ENCODE peak calls at places on chromosomes 11 and 22, in seven cellular contexts. Y is body of pancreas, T is DND-41, E is stomach, G is fibroblast of mammary gland, S is H7, C is AG10803. I is an unnamed sample.

GRCh38 chr22:22818861-22819855 is 68.5 kb upstream of the IGLL5 start:
- DNase-seq in G (no peak), E (no peak), T (peak; percentile 82), C (no peak), S (peak; percentile 56), Y (no peak), I (peak; percentile 79)

GRCh38 chr22:27588273-27588672 is 213.3 kb downstream of the MN1 start:
- DNase-seq in S (no peak), T (no peak), E (peak; percentile 42), G (no peak), Y (peak; percentile 48), C (no peak), I (no peak)

GRCh38 chr11:132289590-132290256 is 919.3 kb downstream of the NTM start:
- DNase-seq in Y (no peak), E (no peak), T (no peak), C (no peak), G (no peak), S (no peak), I (peak; percentile 37)

GRCh38 chr11:58502004-58502403 is 5.9 kb downstream of the OR5B21 start:
- DNase-seq in C (no peak), T (no peak), E (no peak), S (no peak), G (no peak), Y (no peak), I (no peak)

GRCh38 chr22:35961480-35961902 is 67.1 kb downstream of the RBFOX2 start:
- DNase-seq in E (no peak), S (peak; percentile 44), C (peak; percentile 82), Y (no peak), T (no peak), G (peak; percentile 76), I (no peak)

GRCh38 chr22:22836635-22837034 is 51.0 kb upstream of the IGLL5 start:
- DNase-seq in Y (no peak), C (peak; percentile 3), T (no peak), S (no peak), G (peak; percentile 25), E (no peak), I (no peak)

GRCh38 chr11:123525072-123525471 is 95.0 kb downstream of the GRAMD1B start:
- DNase-seq in C (no peak), Y (no peak), E (no peak), S (peak; percentile 53), T (no peak), G (no peak), I (no peak)

GRCh38 chr11:99256614-99257013 is 235.9 kb downstream of the CNTN5 start:
- DNase-seq in E (no peak), G (no peak), S (no peak), C (no peak), Y (no peak), T (no peak), I (no peak)

GRCh38 chr11:4197112-4197511 is 102.5 kb downstream of the RRM1 start:
- DNase-seq in Y (no peak), S (no peak), E (no peak), G (no peak), C (no peak), T (no peak), I (no peak)

DNA sequence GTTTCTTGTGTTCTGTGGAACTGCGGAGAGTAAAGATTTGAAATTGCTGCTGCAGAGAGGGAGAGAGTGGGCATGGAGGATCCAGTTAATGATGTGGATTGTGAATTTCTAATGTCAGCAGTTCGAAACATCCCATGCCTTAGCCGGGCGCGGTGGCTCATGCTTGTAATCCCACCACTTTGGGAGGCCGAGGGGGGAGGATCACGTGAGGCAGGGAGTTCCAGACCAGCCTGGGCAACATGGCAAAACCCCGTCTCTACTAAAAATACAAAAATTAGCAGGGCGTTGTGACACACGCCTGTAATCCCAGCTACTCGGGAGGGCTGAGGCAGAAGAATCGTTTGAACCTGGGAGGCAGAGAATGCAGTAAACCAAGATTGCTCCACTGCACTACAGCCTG is 1.1 kb upstream of the CAVIN3 start:
- DNase-seq in C (no peak), S (no peak), Y (no peak), T (no peak), G (peak; percentile 21), E (no peak), I (no peak)
- H3K4me3 ChIP-seq in C (peak overlapping the region; percentile 87), S (peak overlapping the region; percentile 86), Y (no peak overlapping the region), T (no peak overlapping the region), G (peak overlapping the region; percentile 88), E (peak overlapping the region; percentile 70), I (no peak overlapping the region)

GRCh38 chr22:41578818-41579217 is 10.8 kb downstream of the PMM1 start:
- DNase-seq in C (no peak), S (peak; percentile 37), T (no peak), E (no peak), Y (no peak), G (no peak), I (no peak)

GRCh38 chr22:41576877-41577276 is 12.8 kb downstream of the PMM1 start:
- DNase-seq in G (peak; percentile 55), C (peak; percentile 40), S (peak; percentile 95), T (peak; percentile 46), Y (peak; percentile 57), E (peak; percentile 60), I (peak; percentile 64)

GRCh38 chr22:41579997-41580355 is 9.7 kb downstream of the PMM1 start:
- DNase-seq in C (no peak), G (no peak), Y (no peak), T (no peak), S (no peak), E (no peak), I (no peak)

GRCh38 chr22:41578114-41578513 is 11.5 kb downstream of the PMM1 start:
- DNase-seq in S (peak; percentile 29), E (no peak), C (no peak), G (no peak), Y (no peak), T (no peak), I (no peak)

GRCh38 chr22:41579297-41579996 is 10.2 kb downstream of the PMM1 start:
- DNase-seq in Y (no peak), E (no peak), C (no peak), G (no peak), S (peak; percentile 33), T (no peak), I (no peak)
- H3K4me3 ChIP-seq in Y (no peak overlapping the region), E (no peak overlapping the region), C (no peak overlapping the region), G (no peak overlapping the region), S (no peak overlapping the region), T (no peak overlapping the region), I (no peak overlapping the region)

GRCh38 chr11:65436412-65437032 is 13.9 kb downstream of the NEAT1 start:
- DNase-seq in T (no peak), S (no peak), E (peak; percentile 24), G (peak; percentile 42), C (peak; percentile 37), Y (no peak), I (no peak)
- H3K4me3 ChIP-seq in T (no peak overlapping the region), S (no peak overlapping the region), E (no peak overlapping the region), G (no peak overlapping the region), C (peak overlapping the region; percentile 26), Y (no peak overlapping the region), I (no peak overlapping the region)

GRCh38 chr11:120511116-120511803 is at the start of gene GRIK4:
- DNase-seq in C (peak; percentile 54), G (peak; percentile 52), T (peak; percentile 39), E (peak; percentile 87), S (peak; percentile 98), Y (peak; percentile 82), I (peak; percentile 85)
- H3K4me3 ChIP-seq in C (peak within 1 kb of the TSS; percentile 24), G (peak within 1 kb of the TSS; percentile 12), T (no peak within 1 kb of the TSS), E (peak within 1 kb of the TSS; percentile 48), S (peak within 1 kb of the TSS; percentile 43), Y (no peak within 1 kb of the TSS), I (peak within 1 kb of the TSS; percentile 35)

GRCh38 chr11:46247664-46248063 is 29.8 kb upstream of the CREB3L1 start:
- DNase-seq in Y (peak; percentile 84), T (peak; percentile 27), S (peak; percentile 84), G (peak; percentile 68), C (peak; percentile 33), E (peak; percentile 75), I (peak; percentile 76)

GRCh38 chr11:46249103-46249942 is 28.1 kb upstream of the CREB3L1 start:
- DNase-seq in Y (no peak), G (peak; percentile 77), S (no peak), E (no peak), T (no peak), C (no peak), I (peak; percentile 44)

GRCh38 chr11:46250071-46251052 is 27.1 kb upstream of the CREB3L1 start:
- DNase-seq in Y (no peak), G (peak; percentile 52), C (peak; percentile 49), S (no peak), E (no peak), T (no peak), I (no peak)

GRCh38 chr11:46247090-46247489 is 30.4 kb upstream of the CREB3L1 start:
- DNase-seq in E (no peak), C (peak; percentile 83), G (peak; percentile 70), T (no peak), Y (no peak), S (no peak), I (no peak)

DNA sequence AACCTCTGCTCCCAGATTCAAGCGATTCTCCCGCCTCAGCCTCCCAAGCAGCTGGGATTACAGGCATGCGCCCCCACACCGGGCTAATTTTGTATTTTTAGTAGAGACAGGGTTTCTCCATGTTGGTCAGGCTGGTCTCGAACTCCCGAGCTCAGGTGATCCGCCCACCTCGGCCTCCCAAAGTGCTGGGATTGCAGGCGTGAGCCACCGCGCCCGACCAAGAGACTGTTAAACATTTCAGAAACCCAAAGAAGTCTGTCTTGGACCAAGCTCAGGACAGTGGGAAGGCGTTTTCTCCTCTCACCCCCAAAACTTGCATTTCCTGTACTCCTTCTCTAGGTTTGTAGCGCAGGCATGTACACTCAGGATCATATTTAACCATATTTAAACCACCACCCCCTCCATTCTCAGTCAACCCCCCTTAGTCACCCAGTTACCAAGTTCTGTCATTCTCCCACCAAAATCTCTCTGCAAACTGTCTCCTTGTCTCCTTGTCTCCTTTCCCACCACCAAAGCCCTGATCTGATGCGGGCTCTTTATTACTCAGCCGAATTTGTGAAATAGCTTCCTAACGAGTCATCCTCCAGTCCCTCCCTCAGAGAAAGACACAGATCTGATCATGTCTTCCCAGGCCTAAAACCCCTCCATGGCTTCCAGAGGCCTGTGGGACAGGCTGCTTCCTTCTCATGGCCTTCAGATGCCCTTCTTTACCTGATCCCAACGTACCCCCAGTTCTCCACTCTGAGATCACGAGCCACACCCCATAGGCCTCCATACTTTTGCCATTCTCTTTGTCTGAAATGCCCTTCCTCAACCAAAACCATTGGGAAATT is 29.0 kb upstream of the CREB3L1 start:
- DNase-seq in C (peak; percentile 96), G (peak; percentile 98), E (no peak), Y (no peak), S (peak; percentile 79), T (no peak), I (no peak)
- H3K4me3 ChIP-seq in C (no peak overlapping the region), G (no peak overlapping the region), E (no peak overlapping the region), Y (no peak overlapping the region), S (no peak overlapping the region), T (no peak overlapping the region), I (no peak overlapping the region)

GRCh38 chr11:26996056-26996455 is 2.1 kb downstream of the FIBIN start:
- DNase-seq in E (no peak), G (no peak), T (no peak), Y (no peak), C (no peak), S (no peak), I (no peak)
- H3K4me3 ChIP-seq in E (peak overlapping the region; percentile 54), G (peak overlapping the region; percentile 72), T (no peak overlapping the region), Y (no peak overlapping the region), C (peak overlapping the region; percentile 86), S (no peak overlapping the region), I (no peak overlapping the region)